ENCODE peak calls at places on chromosome 17, in five cellular contexts. N is sigmoid colon, H is A549, Z is stomach, B is lower leg skin. C is an unnamed sample.

GRCh38 chr17:49528966-49529365 is 33.9 kb downstream of the NGFR start:
- DNase-seq in N (no peak), H (no peak), B (no peak), Z (no peak), C (no peak)

GRCh38 chr17:49580055-49580721 is 4.5 kb downstream of the NXPH3 start:
- DNase-seq in Z (no peak), B (no peak), H (no peak), N (no peak), C (no peak)

GRCh38 chr17:49190932-49191331 is 19.4 kb downstream of the GNGT2 start:
- DNase-seq in H (no peak), B (no peak), Z (no peak), N (no peak), C (no peak)

GRCh38 chr17:50364715-50365114 is 8.3 kb downstream of the MRPL27 start:
- DNase-seq in B (no peak), H (no peak), N (peak; percentile 39), Z (no peak), C (peak; percentile 63)

GRCh38 chr17:82338858-82339633 is 5.5 kb upstream of the SECTM1 start:
- DNase-seq in B (no peak), Z (peak; percentile 55), H (peak; percentile 94), N (peak; percentile 85), C (peak; percentile 94)

GRCh38 chr17:81683584-81684441 is at the start of the genes ARL16 and HGS:
- DNase-seq in B (peak; percentile 98), H (peak; percentile 100), Z (peak; percentile 99), N (peak; percentile 99), C (peak; percentile 98)

GRCh38 chr17:68246271-68247028 is 1.4 kb upstream of the AMZ2 start:
- DNase-seq in H (no peak), N (no peak), B (no peak), Z (no peak), C (no peak)

GRCh38 chr17:73027130-73027741 is 65.3 kb downstream of the SLC39A11 start:
- DNase-seq in B (no peak), Z (no peak), N (no peak), H (no peak), C (no peak)

GRCh38 chr17:66580601-66581385 is 254.1 kb upstream of the CACNG5 start:
- DNase-seq in B (no peak), Z (peak; percentile 34), N (peak; percentile 88), H (no peak), C (no peak)

GRCh38 chr17:78673395-78673794 is 96.2 kb upstream of the DNAH17 start:
- DNase-seq in N (no peak), B (no peak), Z (no peak), H (no peak), C (no peak)

GRCh38 chr17:67358612-67359011 is 7.8 kb downstream of the PSMD12 start:
- DNase-seq in Z (no peak), H (no peak), N (no peak), B (no peak), C (no peak)

GRCh38 chr17:13351046-13351445 is 250.7 kb downstream of the HS3ST3A1 start:
- DNase-seq in B (no peak), H (no peak), Z (no peak), N (no peak), C (no peak)

GRCh38 chr17:78241277-78242023 is 10.0 kb downstream of the TMEM235 start:
- DNase-seq in N (no peak), B (no peak), Z (no peak), H (peak; percentile 69), C (peak; percentile 70)

GRCh38 chr17:66387391-66387981 is 85.1 kb downstream of the PRKCA start:
- DNase-seq in B (no peak), N (no peak), H (no peak), Z (no peak), C (no peak)

DNA sequence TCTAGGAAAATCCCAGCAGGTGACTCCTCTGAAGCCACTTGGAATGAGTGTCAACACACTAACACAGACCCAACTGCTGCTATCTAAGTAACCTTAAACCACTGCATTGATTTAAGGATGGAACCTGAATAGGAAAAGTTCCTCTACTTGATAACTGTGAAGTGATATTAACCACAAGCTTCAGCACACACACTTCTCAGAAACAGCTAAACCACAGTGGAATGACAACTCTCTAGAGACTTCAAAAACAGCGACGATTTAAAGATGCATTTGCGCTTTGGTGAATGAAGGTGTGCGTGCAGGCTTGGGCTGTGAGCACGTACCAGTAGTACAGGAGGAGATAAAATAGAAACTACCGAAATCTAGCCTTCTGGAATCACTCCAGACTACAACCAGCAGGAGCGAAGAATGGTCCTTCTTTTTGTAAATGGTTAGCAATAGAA is 137.6 kb upstream of the CORO6 start:
- DNase-seq in Z (no peak), H (peak; percentile 14), N (no peak), B (no peak), C (no peak)
- TF ChIP-seq POLR2A in Z (no peak), H (no peak), N (no peak), B (no peak), C (no peak)

GRCh38 chr17:17723354-17724261 is 42.4 kb downstream of the RAI1 start:
- DNase-seq in B (no peak), Z (no peak), N (no peak), H (no peak), C (no peak)
- TF ChIP-seq POLR2A in B (no peak), Z (no peak), N (no peak), H (no peak), C (no peak)

DNA sequence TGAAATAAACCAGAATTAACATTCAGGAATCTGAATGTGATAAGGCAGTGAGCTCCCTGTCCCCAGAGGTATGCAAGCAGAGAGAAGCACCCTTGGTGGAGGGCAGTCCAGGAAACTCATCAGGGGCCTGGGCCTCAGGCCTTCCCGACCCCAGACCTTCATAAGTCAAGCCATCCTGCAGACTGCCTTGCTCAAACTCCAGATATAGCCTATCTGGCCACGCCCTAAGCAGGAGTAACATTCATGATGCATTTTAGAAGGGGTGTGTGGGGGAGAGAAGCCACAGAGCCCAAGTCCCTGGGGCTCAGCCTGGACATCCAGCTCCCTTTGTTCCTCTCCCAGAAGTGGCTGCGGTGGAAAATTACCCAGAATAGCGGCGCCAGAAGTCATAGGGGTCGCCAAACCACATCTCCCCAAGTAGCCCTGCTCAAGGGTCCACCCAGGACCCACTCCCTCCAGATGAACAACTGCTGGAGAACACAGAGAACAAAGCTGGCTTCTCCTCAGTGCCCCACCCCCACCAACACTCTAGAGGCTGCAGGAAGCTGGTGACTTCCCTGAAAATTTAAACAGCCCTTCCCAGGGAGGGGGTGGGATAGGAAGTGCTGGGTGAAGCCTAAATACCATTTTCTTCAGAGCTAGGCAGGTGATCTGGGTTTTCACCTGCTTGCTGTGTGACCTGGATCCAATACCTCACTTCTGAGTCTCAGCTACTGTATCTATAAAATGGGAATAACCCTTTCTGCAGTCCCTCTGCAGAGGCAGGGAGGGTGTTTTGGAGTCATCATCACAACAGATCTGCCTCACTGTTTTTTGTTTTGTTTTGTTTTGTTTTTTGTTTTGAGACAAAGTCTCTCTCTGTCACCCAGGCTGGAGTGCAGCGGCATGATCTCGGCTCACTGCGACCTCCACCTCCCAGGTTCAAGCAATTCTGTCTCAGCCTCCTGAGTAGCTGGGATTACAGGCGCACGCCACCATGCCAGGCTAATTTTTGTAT is 1.5 kb upstream of the SREBF1 start:
- DNase-seq in H (peak; percentile 77), Z (no peak), B (peak; percentile 77), N (no peak), C (no peak)
- TF ChIP-seq POLR2A in H (no peak), Z (no peak), B (no peak), N (no peak), C (no peak)

GRCh38 chr17:28371245-28372202 is at the start of gene SARM1:
- DNase-seq in B (peak; percentile 59), N (peak; percentile 95), Z (peak; percentile 65), H (peak; percentile 95), C (peak; percentile 93)

GRCh38 chr17:28370744-28371103 is 617 bp upstream of the VTN start:
- DNase-seq in Z (no peak), B (no peak), H (no peak), N (no peak), C (no peak)

GRCh38 chr17:28369684-28370034 is 448 bp downstream of the VTN start:
- DNase-seq in H (no peak), N (no peak), B (no peak), Z (no peak), C (no peak)

GRCh38 chr17:28368915-28369683 is 1.0 kb downstream of the VTN start:
- DNase-seq in H (no peak), B (no peak), Z (no peak), N (no peak), C (no peak)

GRCh38 chr17:28370035-28370743 is at the start of gene VTN:
- DNase-seq in B (no peak), N (no peak), Z (peak; percentile 47), H (peak; percentile 78), C (no peak)
- TF ChIP-seq POLR2A in B (no peak), N (no peak), Z (no peak), H (peak; percentile 26), C (no peak)

GRCh38 chr17:9080296-9080914 is 59.1 kb downstream of the NTN1 start:
- DNase-seq in Z (no peak), H (no peak), B (no peak), N (no peak), C (no peak)
- TF ChIP-seq POLR2A in Z (no peak), H (no peak), B (no peak), N (no peak), C (no peak)

GRCh38 chr17:42333053-42333452 is 44.8 kb downstream of the STAT5A start:
- DNase-seq in H (no peak), B (no peak), Z (no peak), N (no peak), C (no peak)
- TF ChIP-seq POLR2A in H (no peak), B (no peak), Z (no peak), N (no peak), C (no peak)

GRCh38 chr17:27892866-27893769 is at the start of gene LYRM9:
- DNase-seq in H (peak; percentile 78), N (peak; percentile 94), Z (peak; percentile 94), B (peak; percentile 81), C (peak; percentile 73)
- TF ChIP-seq POLR2A in H (peak; percentile 89), N (no peak), Z (no peak), B (no peak), C (peak; percentile 88)